ENCODE peak calls at places on chromosomes 12 and 14, in four cellular contexts. K is MG63, G is NB4, E is astrocyte of the cerebellum. F is an unnamed sample.

GRCh38 chr14:69464379-69464778 is 20.1 kb upstream of the PLEKHD1 start:
- DNase-seq in K (no peak), G (no peak), E (no peak), F (no peak)

GRCh38 chr12:124928095-124928911 is 13.9 kb upstream of the UBC start:
- DNase-seq in K (no peak), G (no peak), E (peak), F (peak)

GRCh38 chr12:15982471-15982870 is 71.3 kb downstream of the DERA start:
- DNase-seq in K (no peak), G (peak), E (peak), F (peak)

GRCh38 chr14:103110681-103111296 is 12.5 kb upstream of the TNFAIP2 start:
- DNase-seq in K (no peak), G (no peak), E (no peak), F (peak)

GRCh38 chr12:127485528-127485927 is 781.4 kb upstream of the TMEM132C start:
- DNase-seq in K (peak), G (peak), E (peak), F (peak)

GRCh38 chr12:45292486-45293195 is 76.7 kb downstream of the ANO6 start:
- DNase-seq in K (no peak), G (no peak), E (no peak), F (no peak)

GRCh38 chr12:108348842-108349241 is 9.7 kb upstream of the CMKLR1 start:
- DNase-seq in K (no peak), G (no peak), E (no peak), F (no peak)

GRCh38 chr12:42442888-42443287 is 116.9 kb downstream of the PPHLN1 start:
- DNase-seq in K (no peak), G (no peak), E (no peak), F (no peak)

GRCh38 chr14:104296388-104297312 is 158.3 kb downstream of the KIF26A start:
- DNase-seq in K (no peak), G (no peak), E (no peak), F (peak)

GRCh38 chr12:4518106-4518728 is 20.5 kb upstream of the RAD51AP1 start:
- DNase-seq in K (peak), G (no peak), E (peak), F (peak)
- H3K4me3 ChIP-seq in K (no peak), G (no peak), E (no peak), F (no peak)

GRCh38 chr14:50366115-50366514 is 30.6 kb downstream of the CDKL1 start:
- DNase-seq in K (peak), G (no peak), E (no peak), F (no peak)

GRCh38 chr14:50364792-50365191 is 31.9 kb downstream of the CDKL1 start:
- DNase-seq in K (no peak), G (no peak), E (no peak), F (no peak)

GRCh38 chr14:50362791-50363733 is 33.6 kb downstream of the CDKL1 start:
- DNase-seq in K (no peak), G (no peak), E (no peak), F (no peak)

GRCh38 chr14:50366589-50366988 is 30.1 kb downstream of the CDKL1 start:
- DNase-seq in K (no peak), G (no peak), E (no peak), F (no peak)

DNA sequence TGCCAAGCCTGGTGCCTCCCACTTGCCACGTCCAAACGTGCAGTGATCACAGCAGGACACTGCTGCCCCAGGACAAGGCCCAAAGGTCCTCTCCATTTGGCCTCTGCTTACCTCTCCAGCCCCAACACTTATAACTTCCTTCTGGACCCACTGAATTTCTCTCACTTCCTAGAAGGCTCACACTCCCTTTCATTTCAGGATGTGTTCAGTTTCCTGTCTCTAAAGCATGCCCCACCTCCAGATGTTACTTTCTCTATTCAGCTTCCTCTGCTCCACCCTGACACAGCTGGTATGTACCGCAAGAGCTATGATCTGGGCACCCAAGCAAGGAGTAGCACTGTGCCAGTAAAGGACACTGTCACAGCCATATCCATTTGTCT is 33.0 kb downstream of the CDKL1 start:
- DNase-seq in K (peak), G (peak), E (no peak), F (no peak)
- H3K4me3 ChIP-seq in K (peak), G (peak), E (no peak), F (no peak)

DNA sequence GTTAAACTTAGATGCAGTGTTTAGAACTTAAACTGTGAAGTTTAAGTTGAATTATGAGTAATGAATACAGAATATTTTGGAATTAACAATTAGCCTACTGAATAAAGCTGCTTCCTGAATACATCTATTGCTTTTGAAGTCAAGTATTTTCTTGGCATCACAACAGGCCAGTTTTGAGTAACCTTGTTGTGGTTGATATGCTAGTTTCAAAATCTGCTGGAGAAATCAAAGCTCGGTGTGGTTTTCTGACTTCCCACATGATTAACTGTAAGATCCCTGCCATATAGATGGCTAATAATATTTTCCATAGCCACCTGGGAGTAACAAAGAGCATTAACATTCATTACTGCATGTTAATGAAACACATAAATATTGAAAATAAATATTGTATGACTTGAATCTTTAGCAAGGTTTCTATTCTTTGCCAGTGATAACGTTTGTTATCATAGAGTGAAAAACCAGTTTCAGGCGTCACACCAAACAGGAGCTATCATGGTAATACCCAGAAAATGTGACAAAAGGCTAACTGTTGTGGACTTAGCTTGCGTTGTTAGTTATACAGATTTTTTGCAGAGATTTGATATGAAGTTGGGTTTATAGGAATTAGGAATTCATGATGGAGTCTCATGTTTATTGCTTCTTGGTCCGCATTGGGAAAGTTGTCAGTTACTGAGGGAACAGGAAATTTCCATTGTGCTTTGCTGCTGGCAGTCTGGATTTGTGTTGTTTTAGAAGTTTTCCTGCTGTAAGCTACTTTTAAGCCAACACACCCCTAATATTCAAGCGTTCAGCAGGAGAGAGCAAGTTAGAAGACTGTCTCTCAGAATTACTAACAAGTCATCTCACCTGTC is 32.1 kb downstream of the PPFIBP1 start:
- DNase-seq in K (no peak), G (no peak), E (peak), F (no peak)
- H3K4me3 ChIP-seq in K (peak), G (no peak), E (no peak), F (no peak)

DNA sequence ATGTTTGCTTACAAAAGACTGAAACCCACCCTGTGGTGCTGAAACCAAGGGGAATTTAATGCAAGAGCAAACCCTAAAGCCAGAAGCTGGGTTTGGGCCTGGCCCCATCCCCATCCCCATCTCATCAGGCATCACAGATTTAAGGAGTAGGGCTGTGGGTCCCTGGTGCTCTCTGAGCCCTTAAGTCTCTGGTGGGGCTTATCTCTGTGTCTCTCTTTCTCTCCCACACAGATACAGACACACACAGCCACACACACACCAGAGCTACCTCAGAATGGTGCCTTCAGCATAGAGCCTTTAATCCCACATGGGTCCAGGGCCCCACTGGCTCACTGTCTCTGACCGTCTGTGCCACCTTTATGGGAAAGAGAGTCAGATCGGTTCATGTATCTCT is 237.0 kb downstream of the SLC41A2 start:
- DNase-seq in K (no peak), G (no peak), E (peak), F (no peak)
- H3K4me3 ChIP-seq in K (no peak), G (no peak), E (peak), F (peak)

F was measured in SJCRH30.